ENCODE peak calls at places on chromosomes 4 and X, in five cellular contexts. One of them, this sample, is unnamed. For H3K9me3, the result is how much of the 10 kb centered on the place peaks cover.

GRCh38 chr4:34972189-34972588 is 1272.1 kb downstream of the ARAP2 start:
- DNase-seq in colonic mucosa: no peak
- DNase-seq in Panc1: no peak
- DNase-seq in left lung: no peak
- DNase-seq in A549: no peak
- DNase-seq in this sample: no peak

GRCh38 chr4:9600246-9600645 is 156.0 kb downstream of the DEFB131A start:
- DNase-seq in colonic mucosa: no peak
- DNase-seq in Panc1: no peak
- DNase-seq in left lung: no peak
- DNase-seq in A549: no peak
- DNase-seq in this sample: no peak

GRCh38 chr4:139956436-139957107 is 197.4 kb downstream of the MAML3 start:
- DNase-seq in colonic mucosa: no peak
- DNase-seq in Panc1: no peak
- DNase-seq in left lung: no peak
- DNase-seq in A549: no peak
- DNase-seq in this sample: no peak

GRCh38 chr4:74016068-74016467 is 17.6 kb upstream of the CXCL5 start:
- DNase-seq in colonic mucosa: no peak
- DNase-seq in Panc1: no peak
- DNase-seq in left lung: no peak
- DNase-seq in A549: no peak
- DNase-seq in this sample: no peak

GRCh38 chr4:28868831-28869230 is 1851.3 kb upstream of the PCDH7 start:
- DNase-seq in colonic mucosa: no peak
- DNase-seq in Panc1: no peak
- DNase-seq in left lung: no peak
- DNase-seq in A549: no peak
- DNase-seq in this sample: no peak

GRCh38 chr4:186935881-186936280 is 212.2 kb upstream of the FAT1 start:
- DNase-seq in colonic mucosa: no peak
- DNase-seq in Panc1: no peak
- DNase-seq in left lung: no peak
- DNase-seq in A549: no peak
- DNase-seq in this sample: no peak

GRCh38 chrX:34130501-34130900 is 1.6 kb downstream of the FAM47A start:
- DNase-seq in colonic mucosa: no peak
- DNase-seq in Panc1: no peak
- DNase-seq in left lung: no peak
- DNase-seq in A549: no peak
- DNase-seq in this sample: no peak

GRCh38 chr4:97104006-97104405 is 1039.3 kb downstream of the STPG2 start:
- DNase-seq in colonic mucosa: no peak
- DNase-seq in Panc1: no peak
- DNase-seq in left lung: no peak
- DNase-seq in A549: no peak
- DNase-seq in this sample: no peak

GRCh38 chr4:24888945-24889344 is 23.9 kb downstream of the CCDC149 start:
- DNase-seq in colonic mucosa: no peak
- DNase-seq in Panc1: no peak
- DNase-seq in left lung: no peak
- DNase-seq in A549: no peak
- DNase-seq in this sample: no peak

GRCh38 chr4:147326581-147326980 is 154.3 kb upstream of the EDNRA start:
- DNase-seq in colonic mucosa: no peak
- DNase-seq in Panc1: no peak
- DNase-seq in left lung: no peak
- DNase-seq in A549: no peak
- DNase-seq in this sample: no peak

GRCh38 chr4:36256398-36256828 is 12.1 kb upstream of the ARAP2 start:
- DNase-seq in colonic mucosa: no peak
- DNase-seq in Panc1: no peak
- DNase-seq in left lung: no peak
- DNase-seq in A549: no peak
- DNase-seq in this sample: no peak

GRCh38 chr4:42331914-42332368 is 65.3 kb upstream of the SHISA3 start:
- DNase-seq in colonic mucosa: no peak
- DNase-seq in Panc1: no peak
- DNase-seq in left lung: no peak
- DNase-seq in A549: peak
- DNase-seq in this sample: no peak

GRCh38 chrX:17687648-17688047 is 49.6 kb upstream of the SCML1 start:
- DNase-seq in colonic mucosa: no peak
- DNase-seq in Panc1: no peak
- DNase-seq in left lung: no peak
- DNase-seq in A549: no peak
- DNase-seq in this sample: no peak

GRCh38 chr4:185143596-185143969 is 517 bp downstream of the SLC25A4 start:
- DNase-seq in colonic mucosa: peak
- DNase-seq in Panc1: no peak
- DNase-seq in left lung: peak
- DNase-seq in A549: no peak
- DNase-seq in this sample: no peak

GRCh38 chr4:15378055-15378454 is 49.8 kb upstream of the C1QTNF7 start:
- DNase-seq in colonic mucosa: no peak
- DNase-seq in Panc1: no peak
- DNase-seq in left lung: no peak
- DNase-seq in A549: no peak
- DNase-seq in this sample: no peak

GRCh38 chrX:102840871-102841705 is 96.0 kb upstream of the RAB40AL start:
- DNase-seq in colonic mucosa: no peak
- DNase-seq in Panc1: no peak
- DNase-seq in left lung: no peak
- DNase-seq in A549: no peak
- DNase-seq in this sample: no peak

GRCh38 chrX:125394449-125394848 is 74.8 kb downstream of the TEX13C start:
- DNase-seq in colonic mucosa: no peak
- DNase-seq in Panc1: no peak
- DNase-seq in left lung: no peak
- DNase-seq in A549: no peak
- DNase-seq in this sample: no peak

GRCh38 chrX:154411981-154412340 is 622 bp downstream of the TAFAZZIN start:
- DNase-seq in colonic mucosa: peak
- DNase-seq in Panc1: no peak
- DNase-seq in left lung: peak
- DNase-seq in A549: peak
- DNase-seq in this sample: no peak

GRCh38 chr4:168408620-168409019 is 71.7 kb downstream of the DDX60L start:
- DNase-seq in colonic mucosa: peak
- DNase-seq in Panc1: peak
- DNase-seq in left lung: no peak
- DNase-seq in A549: no peak
- DNase-seq in this sample: peak

GRCh38 chrX:39519213-39519544 is 578.6 kb downstream of the BCOR start:
- DNase-seq in colonic mucosa: no peak
- DNase-seq in Panc1: no peak
- DNase-seq in left lung: no peak
- DNase-seq in A549: no peak
- DNase-seq in this sample: no peak

GRCh38 chr4:56861365-56861764 is 39.9 kb upstream of the SPINK2 start:
- DNase-seq in colonic mucosa: no peak
- DNase-seq in Panc1: no peak
- DNase-seq in left lung: no peak
- DNase-seq in A549: no peak
- DNase-seq in this sample: no peak

GRCh38 chr4:128757712-128758111 is 51.8 kb upstream of the JADE1 start:
- DNase-seq in colonic mucosa: no peak
- DNase-seq in Panc1: no peak
- DNase-seq in left lung: no peak
- DNase-seq in A549: no peak
- DNase-seq in this sample: no peak

DNA sequence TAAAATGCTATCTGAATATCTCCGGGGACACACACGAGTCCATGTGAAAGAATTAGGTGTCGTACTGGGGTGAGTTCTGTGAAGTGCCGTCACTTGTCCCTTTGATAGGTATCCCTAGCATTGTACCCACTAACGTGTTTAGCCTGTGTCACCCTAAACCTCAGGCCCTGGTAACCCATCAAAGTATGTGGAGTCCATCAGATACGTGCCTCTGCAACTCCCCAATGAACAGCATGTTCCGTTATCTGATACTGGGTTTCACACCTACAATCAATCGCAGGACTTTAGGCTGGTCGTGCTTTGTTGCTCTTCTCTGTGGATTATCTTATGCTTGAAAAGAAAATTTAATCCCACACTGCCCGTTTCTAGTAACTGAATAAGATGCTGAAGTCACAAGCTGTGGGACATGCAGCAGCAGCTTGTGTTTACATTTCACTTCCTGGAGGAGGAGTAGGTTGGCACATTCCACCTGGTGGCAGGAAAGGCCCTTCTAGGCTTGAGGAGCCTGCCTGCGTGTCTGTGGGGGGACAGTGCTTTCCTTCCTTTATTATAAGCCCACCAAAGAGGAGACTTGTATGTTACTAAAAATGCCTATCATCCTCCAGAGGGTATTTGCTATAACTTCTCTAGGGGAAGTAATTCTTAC is 127.1 kb downstream of the FNIP2 start:
- DNase-seq in colonic mucosa: peak
- DNase-seq in Panc1: no peak
- DNase-seq in left lung: no peak
- DNase-seq in A549: no peak
- DNase-seq in this sample: no peak
- TF ChIP-seq CTCF in colonic mucosa: peak
- TF ChIP-seq CTCF in Panc1: no peak
- TF ChIP-seq CTCF in left lung: no peak
- TF ChIP-seq CTCF in A549: no peak
- TF ChIP-seq CTCF in this sample: peak

DNA sequence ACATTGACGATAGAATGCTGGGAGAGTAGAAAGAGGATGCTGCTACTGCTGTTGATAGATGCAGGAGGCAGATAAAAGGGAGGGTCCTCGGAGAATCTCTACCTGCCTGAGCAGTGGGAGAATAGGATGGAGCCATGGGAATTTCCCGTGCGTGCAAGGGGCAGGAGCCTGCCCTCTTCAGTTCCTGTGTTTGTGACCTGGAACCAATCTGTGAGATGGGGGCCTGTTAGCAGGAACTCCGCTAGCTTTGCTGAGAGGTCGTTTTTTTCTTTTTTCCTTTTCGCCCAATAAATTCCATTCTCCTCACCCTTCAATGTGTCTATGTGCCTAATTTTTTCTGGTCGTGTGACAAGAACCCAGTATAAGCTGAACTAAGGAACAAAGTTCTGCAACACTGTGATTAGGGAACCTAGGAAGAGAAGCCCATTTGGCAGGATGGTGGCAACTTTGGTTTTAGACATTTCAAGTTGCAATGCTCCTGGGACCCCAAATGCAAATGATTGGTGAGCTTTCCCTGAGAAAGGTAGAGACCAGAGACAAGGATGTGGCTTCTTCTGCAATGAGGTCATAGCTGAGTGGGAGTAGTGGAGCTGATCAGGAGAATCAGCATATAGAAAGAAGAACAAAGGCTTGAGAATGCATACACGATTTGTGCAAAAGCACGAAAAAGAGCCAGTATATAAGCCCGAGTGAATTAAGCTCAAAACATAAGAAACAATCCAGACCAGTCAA is 23.9 kb downstream of the SLC39A8 start:
- DNase-seq in colonic mucosa: no peak
- DNase-seq in Panc1: no peak
- DNase-seq in left lung: no peak
- DNase-seq in A549: no peak
- DNase-seq in this sample: no peak
- H3K4me3 ChIP-seq in colonic mucosa: no peak
- H3K4me3 ChIP-seq in Panc1: no peak
- H3K4me3 ChIP-seq in left lung: no peak
- H3K4me3 ChIP-seq in A549: no peak
- H3K4me3 ChIP-seq in this sample: no peak

GRCh38 chr4:170423137-170423536 is 333.4 kb upstream of the AADAT start:
- DNase-seq in colonic mucosa: no peak
- DNase-seq in Panc1: peak
- DNase-seq in left lung: no peak
- DNase-seq in A549: no peak
- DNase-seq in this sample: no peak
- H3K9me3 ChIP-seq in colonic mucosa: under half
- H3K9me3 ChIP-seq in Panc1: under half
- H3K9me3 ChIP-seq in left lung: under half
- H3K9me3 ChIP-seq in A549: under half
- H3K9me3 ChIP-seq in this sample: under half

GRCh38 chrX:26778320-26778888 is 562.4 kb downstream of the MAGEB5 start:
- DNase-seq in colonic mucosa: no peak
- DNase-seq in Panc1: no peak
- DNase-seq in left lung: no peak
- DNase-seq in A549: no peak
- DNase-seq in this sample: no peak
- TF ChIP-seq CTCF in colonic mucosa: no peak
- TF ChIP-seq CTCF in Panc1: no peak
- TF ChIP-seq CTCF in left lung: no peak
- TF ChIP-seq CTCF in A549: no peak
- TF ChIP-seq CTCF in this sample: no peak

GRCh38 chrX:140507982-140508305 is 3.1 kb upstream of the SOX3 start:
- DNase-seq in colonic mucosa: no peak
- DNase-seq in Panc1: no peak
- DNase-seq in left lung: peak
- DNase-seq in A549: no peak
- DNase-seq in this sample: no peak

GRCh38 chrX:140508958-140509357 is 4.1 kb upstream of the SOX3 start:
- DNase-seq in colonic mucosa: no peak
- DNase-seq in Panc1: no peak
- DNase-seq in left lung: no peak
- DNase-seq in A549: no peak
- DNase-seq in this sample: no peak

GRCh38 chrX:140510306-140510676 is 5.4 kb upstream of the SOX3 start:
- DNase-seq in colonic mucosa: no peak
- DNase-seq in Panc1: no peak
- DNase-seq in left lung: no peak
- DNase-seq in A549: no peak
- DNase-seq in this sample: no peak

GRCh38 chrX:140509468-140510305 is 4.8 kb upstream of the SOX3 start:
- DNase-seq in colonic mucosa: no peak
- DNase-seq in Panc1: no peak
- DNase-seq in left lung: no peak
- DNase-seq in A549: no peak
- DNase-seq in this sample: no peak

DNA sequence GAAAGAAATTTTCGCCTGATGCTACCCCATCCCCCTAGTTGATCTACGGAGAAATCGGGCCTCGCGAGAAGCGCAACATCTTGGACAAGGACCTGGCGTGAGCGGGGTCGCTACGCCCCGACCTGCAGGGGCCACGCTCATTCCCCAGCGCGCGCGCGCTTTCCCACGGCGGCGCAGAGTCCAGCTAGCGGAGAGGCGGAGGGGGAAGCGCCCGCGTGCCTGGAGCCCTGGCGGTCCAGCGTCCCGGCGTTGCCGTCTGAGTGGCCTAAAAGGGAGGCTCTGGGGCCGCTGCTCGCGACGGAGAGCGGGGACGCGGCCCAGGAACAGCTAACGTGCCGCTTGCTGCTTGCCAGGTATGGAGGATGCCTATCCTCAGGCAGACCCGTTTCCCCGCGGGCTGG is 6.0 kb upstream of the SOX3 start:
- DNase-seq in colonic mucosa: no peak
- DNase-seq in Panc1: no peak
- DNase-seq in left lung: no peak
- DNase-seq in A549: no peak
- DNase-seq in this sample: no peak
- H3K4me3 ChIP-seq in colonic mucosa: no peak
- H3K4me3 ChIP-seq in Panc1: no peak
- H3K4me3 ChIP-seq in left lung: no peak
- H3K4me3 ChIP-seq in A549: no peak
- H3K4me3 ChIP-seq in this sample: no peak

GRCh38 chrX:150635952-150636351 is 57.2 kb upstream of the MTMR1 start:
- DNase-seq in colonic mucosa: no peak
- DNase-seq in Panc1: peak
- DNase-seq in left lung: no peak
- DNase-seq in A549: peak
- DNase-seq in this sample: peak
- H3K9me3 ChIP-seq in colonic mucosa: under half
- H3K9me3 ChIP-seq in Panc1: under half
- H3K9me3 ChIP-seq in left lung: under half
- H3K9me3 ChIP-seq in A549: under half
- H3K9me3 ChIP-seq in this sample: under half

GRCh38 chr4:4384837-4385236 is 2.1 kb upstream of the NSG1 start:
- DNase-seq in colonic mucosa: no peak
- DNase-seq in Panc1: no peak
- DNase-seq in left lung: no peak
- DNase-seq in A549: peak
- DNase-seq in this sample: no peak
- TF ChIP-seq CTCF in colonic mucosa: no peak
- TF ChIP-seq CTCF in Panc1: peak
- TF ChIP-seq CTCF in left lung: no peak
- TF ChIP-seq CTCF in A549: no peak
- TF ChIP-seq CTCF in this sample: peak

This sample was measured in AG04450.